ENCODE peak calls at places on chromosomes 2 and 18, in seven cellular contexts. U is neural progenitor cell, N is OCI-LY7, S is PC-3, F is GM23248, B is HCT116, Q is SK-N-SH. V is an unnamed sample.

GRCh38 chr18:50183556-50183955 is 11.4 kb downstream of the MYO5B start:
- DNase-seq in B (peak), S (peak), U (no peak), Q (no peak), N (no peak), F (peak), V (no peak)

GRCh38 chr2:8090748-8091700 is 590.8 kb upstream of the ID2 start:
- DNase-seq in B (peak), S (peak), F (peak), U (no peak), Q (no peak), N (peak), V (peak)

GRCh38 chr2:101119431-101119830 is 31.8 kb downstream of the TBC1D8 start:
- DNase-seq in F (peak), B (no peak), Q (no peak), S (peak), U (no peak), N (no peak), V (no peak)

GRCh38 chr2:74556159-74556558 is 1.6 kb downstream of the DOK1 start:
- DNase-seq in N (no peak), B (no peak), Q (no peak), S (no peak), F (no peak), U (no peak), V (no peak)

GRCh38 chr18:11689972-11690570 is 1.0 kb downstream of the GNAL start:
- DNase-seq in Q (no peak), B (no peak), N (no peak), U (no peak), F (peak), S (no peak), V (peak)

GRCh38 chr2:60215295-60215990 is 338.0 kb downstream of the BCL11A start:
- DNase-seq in U (peak), B (no peak), N (no peak), Q (no peak), S (no peak), F (no peak), V (no peak)

GRCh38 chr2:150866431-150866830 is 379.0 kb upstream of the RND3 start:
- DNase-seq in U (no peak), Q (no peak), N (no peak), B (no peak), S (no peak), F (peak), V (no peak)

GRCh38 chr2:112644155-112644932 is 1.4 kb upstream of the SLC20A1 start:
- DNase-seq in N (no peak), U (peak), B (peak), S (peak), Q (no peak), F (no peak), V (no peak)

GRCh38 chr2:167749641-167750040 is 497.8 kb downstream of the STK39 start:
- DNase-seq in Q (no peak), B (no peak), F (no peak), U (no peak), N (no peak), S (peak), V (no peak)

GRCh38 chr2:221969087-221969829 is 329.5 kb downstream of the PAX3 start:
- DNase-seq in S (peak), U (peak), Q (peak), N (peak), B (peak), F (peak), V (peak)

GRCh38 chr2:101295895-101296294 is 12.6 kb downstream of the RNF149 start:
- DNase-seq in N (no peak), S (no peak), F (peak), U (no peak), Q (no peak), B (no peak), V (no peak)

GRCh38 chr2:122543815-122544214 is 788.4 kb downstream of the TSN start:
- DNase-seq in U (no peak), Q (no peak), S (peak), N (no peak), F (peak), B (no peak), V (no peak)

GRCh38 chr2:44136186-44136585 is 32.5 kb upstream of the PPM1B start:
- DNase-seq in N (no peak), F (peak), U (no peak), Q (no peak), S (peak), B (no peak), V (no peak)

GRCh38 chr2:11187083-11187619 is 31.9 kb downstream of the SLC66A3 start:
- DNase-seq in F (peak), Q (no peak), S (peak), B (peak), N (no peak), U (no peak), V (no peak)

GRCh38 chr2:219031005-219031738 is 10.1 kb downstream of the CFAP65 start:
- DNase-seq in N (no peak), Q (no peak), U (no peak), F (no peak), B (no peak), S (no peak), V (no peak)

GRCh38 chr2:119207447-119207846 is 16.2 kb upstream of the STEAP3 start:
- DNase-seq in N (no peak), U (no peak), B (no peak), Q (no peak), S (no peak), F (no peak), V (no peak)

GRCh38 chr2:227177592-227178336 is 13.3 kb downstream of the COL4A3 start:
- DNase-seq in U (no peak), S (no peak), Q (no peak), N (no peak), B (no peak), F (no peak), V (no peak)

GRCh38 chr18:79629249-79629558 is 50.4 kb upstream of the CTDP1 start:
- DNase-seq in U (no peak), N (no peak), Q (no peak), F (no peak), B (no peak), S (no peak), V (no peak)

GRCh38 chr2:188693111-188693510 is 281.1 kb upstream of the COL3A1 start:
- DNase-seq in Q (no peak), N (no peak), S (peak), U (no peak), F (no peak), B (peak), V (no peak)

GRCh38 chr2:241638063-241638660 is 669 bp downstream of the ATG4B start:
- DNase-seq in Q (no peak), B (no peak), F (peak), N (no peak), S (no peak), U (no peak), V (no peak)

GRCh38 chr18:42742976-42743755 is 372.3 kb downstream of the RIT2 start:
- DNase-seq in B (no peak), F (no peak), S (no peak), U (no peak), N (no peak), Q (no peak), V (no peak)

GRCh38 chr2:173286153-173286809 is 68.4 kb upstream of the CDCA7 start:
- DNase-seq in B (no peak), F (no peak), Q (no peak), N (peak), U (no peak), S (peak), V (no peak)

GRCh38 chr2:201191132-201191875 is 8.4 kb downstream of the CASP10 start:
- DNase-seq in B (no peak), N (peak), Q (no peak), U (no peak), S (no peak), F (no peak), V (peak)

GRCh38 chr2:166516712-166517303 is 22.8 kb upstream of the SCN7A start:
- DNase-seq in S (peak), U (peak), N (peak), B (no peak), F (peak), Q (peak), V (peak)

GRCh38 chr2:68345129-68345875 is 19.8 kb upstream of the PLEK start:
- DNase-seq in B (no peak), Q (no peak), S (no peak), F (no peak), U (peak), N (no peak), V (no peak)

GRCh38 chr2:74935883-74936483 is 22.5 kb upstream of the POLE4 start:
- DNase-seq in Q (no peak), S (no peak), U (no peak), F (peak), B (no peak), N (no peak), V (no peak)

GRCh38 chr2:136386046-136386445 is 268.1 kb upstream of the CXCR4 start:
- DNase-seq in U (no peak), B (no peak), F (peak), S (no peak), Q (no peak), N (no peak), V (no peak)

GRCh38 chr18:72460210-72460680 is 83.9 kb downstream of the CBLN2 start:
- DNase-seq in S (peak), F (no peak), N (no peak), B (no peak), Q (no peak), U (no peak), V (no peak)

GRCh38 chr2:114426756-114427155 is 15.7 kb upstream of the DPP10 start:
- DNase-seq in S (no peak), B (no peak), F (no peak), N (no peak), Q (no peak), U (no peak), V (no peak)

GRCh38 chr18:78642561-78643398 is 336.8 kb upstream of the SALL3 start:
- DNase-seq in S (no peak), B (no peak), N (peak), F (no peak), U (peak), Q (no peak), V (no peak)

GRCh38 chr18:25190468-25190867 is 161.5 kb downstream of the ZNF521 start:
- DNase-seq in N (no peak), Q (no peak), B (no peak), S (no peak), U (no peak), F (no peak), V (peak)

GRCh38 chr2:234435836-234436481 is 60.9 kb downstream of the ARL4C start:
- DNase-seq in B (no peak), S (no peak), N (no peak), U (no peak), F (peak), Q (no peak), V (no peak)

GRCh38 chr2:160282063-160282580 is 82.0 kb upstream of the ITGB6 start:
- DNase-seq in B (no peak), Q (no peak), N (no peak), U (no peak), S (no peak), F (no peak), V (peak)

GRCh38 chr18:72811047-72811446 is 56.7 kb downstream of the NETO1 start:
- DNase-seq in N (no peak), S (no peak), Q (no peak), B (no peak), U (no peak), F (no peak), V (no peak)

GRCh38 chr2:23533014-23533730 is 148.2 kb downstream of the KLHL29 start:
- DNase-seq in B (no peak), N (no peak), S (no peak), Q (no peak), U (peak), F (no peak), V (no peak)

GRCh38 chr2:121550669-121551068 is 20.0 kb downstream of the RNU4ATAC start:
- DNase-seq in N (no peak), B (no peak), U (no peak), Q (no peak), F (no peak), S (no peak), V (no peak)

DNA sequence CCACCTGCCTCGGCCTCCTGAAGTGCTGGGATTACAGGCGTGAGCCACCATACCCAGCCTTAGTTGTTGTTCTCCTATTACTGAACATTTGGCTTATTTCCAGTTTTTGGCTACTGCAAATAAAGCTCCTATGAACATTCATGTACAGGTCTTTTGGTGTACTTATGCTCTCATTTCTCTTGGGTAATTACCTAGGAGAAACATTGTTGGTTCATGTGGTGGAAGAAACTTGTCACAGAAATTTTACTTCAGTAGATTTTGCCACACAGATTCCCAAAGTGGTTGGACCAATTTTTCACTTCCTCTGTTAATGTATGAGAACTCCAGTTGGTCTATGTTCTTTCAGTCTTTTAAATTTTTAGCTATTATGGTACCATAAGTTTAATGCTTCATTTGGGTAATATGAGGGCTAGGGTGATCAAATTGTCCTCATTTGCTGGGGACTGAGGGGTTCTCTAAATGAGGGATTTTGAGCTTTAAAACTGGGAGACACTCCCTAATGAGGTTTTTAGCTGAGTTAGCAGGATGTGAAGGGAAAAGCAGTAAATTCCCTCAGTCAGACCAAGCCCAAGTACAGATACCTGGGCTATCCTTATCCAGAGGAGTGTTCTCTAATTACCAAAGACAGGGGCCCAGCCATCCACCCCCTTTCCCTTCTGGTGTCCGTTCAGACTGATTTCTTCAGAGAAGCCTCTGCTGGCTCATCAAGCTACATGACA is 33.9 kb downstream of the MTA3 start:
- DNase-seq in U (no peak), B (no peak), Q (peak), N (no peak), F (no peak), S (peak), V (no peak)
- TF ChIP-seq EZH2phosphoT487 in U (no peak), B (no peak), Q (no peak), N (no peak), F (no peak), S (no peak), V (no peak)

DNA sequence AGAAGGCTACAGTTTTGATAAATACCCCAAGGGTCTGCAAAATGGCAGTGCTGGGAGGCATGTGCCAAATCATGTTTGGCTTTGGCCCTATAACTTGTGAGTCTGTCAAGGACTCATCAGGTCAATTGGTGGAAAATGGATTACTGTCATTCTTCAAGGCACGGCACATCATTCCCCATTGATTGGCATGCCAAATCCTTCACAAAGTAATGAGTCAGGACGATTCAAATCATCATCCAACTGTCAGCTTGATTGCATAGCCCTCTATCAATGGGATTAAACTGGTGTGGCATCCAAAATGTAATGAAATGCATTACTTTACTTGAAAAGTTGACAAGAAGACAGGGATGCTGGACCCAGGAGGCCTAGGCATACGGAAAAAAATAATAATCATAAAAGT is 441.6 kb upstream of the PIK3C3 start:
- DNase-seq in Q (no peak), B (no peak), F (no peak), U (no peak), S (no peak), N (no peak), V (no peak)
- TF ChIP-seq EZH2phosphoT487 in Q (no peak), B (no peak), F (no peak), U (no peak), S (no peak), N (no peak), V (no peak)

GRCh38 chr2:96663829-96664228 is 21.3 kb downstream of the FER1L5 start:
- DNase-seq in B (no peak), N (no peak), Q (no peak), U (no peak), F (no peak), S (no peak), V (no peak)

GRCh38 chr2:96663177-96663576 is 20.6 kb downstream of the FER1L5 start:
- DNase-seq in F (no peak), U (no peak), B (no peak), Q (no peak), N (no peak), S (no peak), V (no peak)

GRCh38 chr2:96662360-96662759 is 19.8 kb downstream of the FER1L5 start:
- DNase-seq in N (no peak), U (no peak), B (no peak), S (no peak), Q (no peak), F (no peak), V (no peak)

GRCh38 chr2:96664366-96664765 is 21.8 kb downstream of the FER1L5 start:
- DNase-seq in F (no peak), U (no peak), B (no peak), S (no peak), N (no peak), Q (no peak), V (no peak)

DNA sequence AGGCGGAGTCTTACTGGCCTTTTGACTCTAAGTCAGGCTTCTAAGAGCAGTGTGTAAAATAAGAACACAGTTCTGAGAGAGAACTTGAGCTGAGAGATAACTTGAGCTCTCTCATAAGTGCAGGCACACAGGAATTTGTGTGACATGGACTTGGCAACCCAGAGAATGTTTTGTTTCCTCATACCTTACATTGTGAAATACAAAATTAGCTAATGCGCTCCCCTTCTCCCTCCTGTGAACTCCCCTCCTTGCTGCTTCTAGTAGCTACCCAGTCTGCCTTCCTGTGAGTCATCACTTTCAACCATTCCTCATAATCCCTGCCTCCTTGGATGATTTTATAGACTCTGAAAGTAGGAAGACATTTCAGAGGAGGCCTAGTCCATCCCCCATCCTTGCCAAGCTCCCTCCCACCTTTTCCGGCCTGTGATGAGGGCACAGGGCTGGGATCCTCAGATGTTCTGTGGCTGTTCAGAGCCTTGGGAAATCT is 22.6 kb downstream of the FER1L5 start:
- DNase-seq in F (peak), S (peak), U (no peak), B (peak), N (no peak), Q (no peak), V (no peak)
- TF ChIP-seq EZH2phosphoT487 in F (no peak), S (no peak), U (no peak), B (no peak), N (no peak), Q (no peak), V (no peak)

GRCh38 chr18:70175216-70175615 is 30.3 kb downstream of the RTTN start:
- DNase-seq in B (no peak), F (no peak), N (no peak), U (no peak), Q (no peak), S (no peak), V (no peak)

GRCh38 chr18:70169747-70170146 is 35.7 kb downstream of the RTTN start:
- DNase-seq in N (no peak), Q (no peak), S (no peak), U (no peak), B (no peak), F (no peak), V (no peak)

GRCh38 chr18:70166668-70167067 is 38.8 kb downstream of the RTTN start:
- DNase-seq in F (no peak), N (no peak), S (no peak), Q (no peak), B (no peak), U (no peak), V (no peak)

GRCh38 chr18:70176537-70176936 is 28.9 kb downstream of the RTTN start:
- DNase-seq in Q (no peak), S (no peak), N (no peak), U (no peak), B (no peak), F (no peak), V (no peak)

GRCh38 chr18:70172225-70172624 is 33.3 kb downstream of the RTTN start:
- DNase-seq in S (peak), N (no peak), B (no peak), U (no peak), F (peak), Q (peak), V (no peak)
- TF ChIP-seq EZH2phosphoT487 in S (no peak), N (no peak), B (no peak), U (no peak), F (no peak), Q (no peak), V (no peak)

DNA sequence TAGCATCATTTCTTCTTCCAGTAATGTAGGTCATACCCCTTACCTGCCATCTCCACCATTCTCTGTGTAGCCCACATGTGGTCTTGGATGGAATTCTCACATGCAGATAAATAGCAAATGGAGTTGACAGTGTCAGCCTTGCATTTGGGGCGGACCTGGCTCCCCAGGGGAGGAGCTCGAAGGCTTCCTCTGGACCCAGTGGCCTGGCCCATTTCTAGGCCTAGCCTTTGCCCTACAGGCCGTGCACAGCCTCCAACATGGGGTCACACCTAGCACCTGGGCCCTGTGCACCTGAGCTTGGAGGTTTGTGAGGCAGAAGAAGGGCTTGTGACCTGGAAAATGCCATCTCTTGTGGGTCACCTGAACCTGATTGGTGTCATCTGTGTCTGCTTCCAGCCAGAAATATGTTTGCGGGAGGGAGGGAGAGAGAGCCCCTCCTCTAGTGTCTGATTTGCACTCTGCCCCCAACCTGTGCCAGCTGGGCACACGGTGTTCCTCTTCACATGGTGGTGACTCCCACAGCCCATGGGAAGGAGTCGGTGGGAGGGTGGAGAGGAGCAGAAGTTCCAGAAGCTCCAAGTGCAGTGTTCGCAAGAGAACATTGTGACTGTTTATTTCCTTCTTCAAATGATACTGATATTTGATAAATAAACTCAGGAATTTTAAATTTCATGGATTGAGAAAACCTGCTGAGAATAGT is 33.0 kb downstream of the ITGB1BP1 start:
- DNase-seq in S (no peak), B (no peak), F (no peak), Q (no peak), N (no peak), U (no peak), V (no peak)
- TF ChIP-seq EZH2phosphoT487 in S (no peak), B (no peak), F (no peak), Q (no peak), N (no peak), U (no peak), V (no peak)

GRCh38 chr2:1823187-1824169 is 79.2 kb upstream of the PXDN start:
- DNase-seq in B (no peak), S (no peak), N (no peak), Q (no peak), F (no peak), U (peak), V (no peak)
- TF ChIP-seq EZH2phosphoT487 in B (no peak), S (no peak), N (no peak), Q (no peak), F (no peak), U (no peak), V (no peak)

V was measured in MM.1S.